ENCODE peak calls at places on chromosomes 11 and 22, in four cellular contexts. M, F, V and O are unnamed samples. For H3K9me1, the result is how much of the 10 kb centered on the place peaks cover.

GRCh38 chr11:13721760-13722159 is 53.3 kb downstream of the FAR1 start:
- DNase-seq in M (no peak), F (no peak), V (no peak), O (no peak)

GRCh38 chr11:4134844-4135243 is 40.2 kb downstream of the RRM1 start:
- DNase-seq in M (peak), F (no peak), V (peak), O (no peak)

GRCh38 chr22:37377927-37378326 is 49.4 kb downstream of the ELFN2 start:
- DNase-seq in M (no peak), F (no peak), V (no peak), O (peak)

GRCh38 chr11:850777-851762 is 8.4 kb downstream of the TSPAN4 start:
- DNase-seq in M (no peak), F (peak), V (no peak), O (no peak)

GRCh38 chr11:130477646-130478203 is 29.3 kb downstream of the ADAMTS15 start:
- DNase-seq in M (peak), F (no peak), V (no peak), O (no peak)

GRCh38 chr11:23406131-23406819 is 546.0 kb upstream of the CCDC179 start:
- DNase-seq in M (no peak), F (no peak), V (no peak), O (no peak)

GRCh38 chr11:2209370-2209801 is 37.8 kb upstream of the TH start:
- DNase-seq in M (no peak), F (peak), V (no peak), O (no peak)

GRCh38 chr11:9600651-9601040 is 27.2 kb downstream of the WEE1 start:
- DNase-seq in M (peak), F (no peak), V (no peak), O (peak)

GRCh38 chr11:44574620-44575287 is 9.3 kb downstream of the CD82 start:
- DNase-seq in M (peak), F (no peak), V (no peak), O (no peak)

GRCh38 chr22:41770715-41771452 is 29.6 kb upstream of the CCDC134 start:
- DNase-seq in M (no peak), F (no peak), V (no peak), O (no peak)

GRCh38 chr11:123371506-123372297 is 58.4 kb upstream of the GRAMD1B start:
- DNase-seq in M (no peak), F (no peak), V (no peak), O (no peak)

GRCh38 chr11:8754241-8754640 is 71.6 kb downstream of the RPL27A start:
- DNase-seq in M (no peak), F (no peak), V (no peak), O (no peak)

GRCh38 chr11:13028322-13028721 is 19.2 kb downstream of the RASSF10 start:
- DNase-seq in M (no peak), F (no peak), V (no peak), O (no peak)

GRCh38 chr22:41094036-41094435 is 1.6 kb downstream of the EP300 start:
- DNase-seq in M (peak), F (peak), V (peak), O (no peak)

GRCh38 chr22:44167501-44167900 is 13.2 kb upstream of the PARVG start:
- DNase-seq in M (no peak), F (no peak), V (no peak), O (no peak)

GRCh38 chr11:38448284-38448683 is 1850.2 kb upstream of the RAG2 start:
- DNase-seq in M (no peak), F (no peak), V (no peak), O (no peak)

GRCh38 chr11:65078151-65078550 is 5.7 kb downstream of the CDCA5 start:
- DNase-seq in M (peak), F (peak), V (peak), O (no peak)

GRCh38 chr11:20353829-20354434 is 9.6 kb upstream of the HTATIP2 start:
- DNase-seq in M (peak), F (peak), V (peak), O (no peak)

GRCh38 chr11:48237727-48238126 is 7.2 kb upstream of the OR4X2 start:
- DNase-seq in M (no peak), F (no peak), V (no peak), O (no peak)

GRCh38 chr11:18277560-18278271 is 11.7 kb downstream of the SAA1 start:
- DNase-seq in M (peak), F (no peak), V (no peak), O (no peak)

GRCh38 chr11:34972892-34973291 is 56.5 kb downstream of the PDHX start:
- DNase-seq in M (peak), F (no peak), V (no peak), O (no peak)

GRCh38 chr11:34976496-34976895 is 60.1 kb downstream of the PDHX start:
- DNase-seq in M (no peak), F (no peak), V (peak), O (no peak)

GRCh38 chr11:34975482-34975881 is 59.1 kb downstream of the PDHX start:
- DNase-seq in M (no peak), F (no peak), V (peak), O (no peak)

GRCh38 chr11:34977039-34977906 is 60.9 kb downstream of the PDHX start:
- DNase-seq in M (peak), F (no peak), V (peak), O (peak)

DNA sequence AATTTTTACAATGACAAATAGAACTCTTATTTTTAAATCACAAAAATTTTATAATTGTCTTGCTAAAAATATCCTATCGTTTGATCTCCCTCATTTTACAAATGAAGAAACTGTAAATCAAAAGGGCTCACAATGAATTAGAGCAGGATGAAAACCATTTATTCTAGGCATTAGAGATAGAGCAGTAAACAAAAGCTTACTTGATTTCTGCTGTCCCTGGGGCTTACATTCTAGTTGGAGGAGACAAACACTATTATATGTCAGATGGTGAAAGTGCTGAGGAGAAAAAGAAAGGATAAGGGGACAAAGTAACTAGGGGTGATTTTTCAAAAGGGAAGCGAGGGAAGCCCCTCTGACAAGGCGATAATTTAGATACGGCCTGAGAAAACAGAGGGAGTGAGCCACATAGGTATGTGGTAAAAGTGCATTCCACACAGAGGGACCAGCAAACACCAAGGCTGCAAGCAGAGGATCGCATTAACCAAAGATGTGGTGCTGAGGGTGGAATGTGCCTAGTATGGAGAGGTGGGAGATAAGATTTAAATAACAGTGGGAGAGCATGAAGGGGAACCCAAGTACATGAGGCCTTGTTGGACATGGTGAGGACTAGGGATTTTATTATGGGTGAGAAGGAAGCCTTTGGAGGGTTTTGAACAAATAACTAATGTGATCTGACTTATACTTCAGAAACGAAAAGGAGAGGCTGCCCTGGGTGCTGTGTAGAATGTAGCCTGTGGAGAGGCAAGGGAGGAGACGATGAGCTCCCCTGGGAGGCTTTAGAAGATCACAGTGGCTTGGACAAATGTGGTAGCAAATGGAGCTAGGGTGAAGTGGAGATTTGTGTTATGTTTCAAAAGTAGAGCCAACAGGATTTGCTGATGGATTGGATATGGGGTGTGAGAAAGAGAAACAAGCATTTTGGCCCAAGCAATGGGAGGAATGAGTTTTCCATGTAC is 62.1 kb downstream of the PDHX start:
- DNase-seq in M (no peak), F (no peak), V (no peak), O (no peak)
- H3K4me2 ChIP-seq in M (peak), F (no peak), V (peak), O (peak)

GRCh38 chr22:30273196-30273595 is 6.5 kb upstream of the OSM start:
- DNase-seq in M (no peak), F (no peak), V (no peak), O (no peak)

GRCh38 chr22:30276041-30276440 is 9.4 kb upstream of the OSM start:
- DNase-seq in M (no peak), F (no peak), V (no peak), O (no peak)

GRCh38 chr22:30275625-30276024 is 9.0 kb upstream of the OSM start:
- DNase-seq in M (no peak), F (no peak), V (no peak), O (no peak)

GRCh38 chr22:30272781-30273180 is 6.1 kb upstream of the OSM start:
- DNase-seq in M (no peak), F (no peak), V (no peak), O (no peak)

GRCh38 chr22:30274061-30274812 is 7.6 kb upstream of the OSM start:
- DNase-seq in M (no peak), F (no peak), V (no peak), O (no peak)
- H3K27ac ChIP-seq in M (no peak), F (no peak), V (no peak), O (no peak)

DNA sequence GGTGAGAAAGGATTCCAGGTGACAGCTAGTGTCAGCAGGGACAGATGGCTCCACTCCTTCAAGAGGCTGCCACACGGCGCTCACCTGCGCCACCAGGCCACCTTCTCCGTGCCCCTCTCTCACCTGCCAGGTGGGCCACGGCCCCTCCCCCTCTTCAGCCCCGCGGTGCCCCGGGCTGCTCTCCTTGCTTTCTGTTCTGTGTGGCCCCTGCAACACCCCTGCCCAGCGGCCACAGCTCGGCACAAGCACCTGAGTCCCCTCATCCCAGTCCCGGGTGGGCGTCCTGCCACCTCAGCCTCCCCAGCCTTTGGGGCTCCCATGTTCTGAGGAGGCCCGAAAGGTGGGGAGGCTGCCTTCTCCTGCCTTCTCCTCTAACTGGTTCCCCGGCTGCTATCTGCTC is 46.4 kb downstream of the APOL1 start:
- DNase-seq in M (no peak), F (no peak), V (no peak), O (no peak)
- H3K9me1 ChIP-seq in M (under half), F (under half), V (under half), O (under half)

DNA sequence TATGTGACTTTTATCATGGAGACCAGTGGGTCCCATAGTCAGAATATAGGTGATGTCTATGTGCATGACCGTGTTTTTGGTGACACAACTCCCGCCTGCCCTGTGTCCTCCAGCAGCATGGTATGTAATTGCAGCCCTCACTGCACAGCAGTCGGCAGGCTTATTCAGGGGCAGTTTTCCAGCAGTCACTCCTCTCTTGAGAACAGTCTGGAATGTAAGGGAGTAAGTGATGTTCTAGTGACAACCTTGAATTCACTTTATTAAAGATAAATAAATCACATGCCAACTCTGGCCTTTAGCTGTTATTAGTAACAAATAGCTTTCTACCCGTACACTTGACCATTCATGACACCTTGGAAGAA is 27.9 kb downstream of the ZNRF3 start:
- DNase-seq in M (no peak), F (no peak), V (no peak), O (no peak)
- H3K4me2 ChIP-seq in M (no peak), F (no peak), V (no peak), O (no peak)

DNA sequence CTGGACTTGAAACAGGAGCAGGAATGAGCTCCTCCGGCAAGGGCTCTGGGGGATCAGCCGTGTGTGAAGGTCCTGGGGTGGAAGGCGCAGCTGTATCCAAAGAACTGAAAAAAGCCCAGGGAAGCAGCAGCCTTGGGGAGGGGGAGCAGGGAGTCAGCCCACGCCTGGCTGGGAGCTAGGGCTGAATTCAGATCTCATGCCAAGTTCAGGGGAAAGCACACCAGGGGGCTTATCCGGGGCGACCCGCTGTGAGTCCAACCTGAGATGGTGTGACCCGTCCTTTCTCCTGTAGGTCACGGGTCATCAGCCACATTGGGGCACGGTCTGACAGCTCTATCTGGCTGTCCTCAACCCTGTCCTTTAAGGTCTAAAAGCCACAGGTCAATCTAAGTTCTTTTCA is 18.1 kb downstream of the TP53AIP1 start:
- DNase-seq in M (no peak), F (no peak), V (no peak), O (no peak)
- H3K27ac ChIP-seq in M (no peak), F (no peak), V (no peak), O (no peak)

GRCh38 chr11:67237574-67237973 is 28.7 kb upstream of the GRK2 start:
- DNase-seq in M (no peak), F (no peak), V (no peak), O (no peak)

GRCh38 chr11:67230406-67230805 is 35.9 kb upstream of the GRK2 start:
- DNase-seq in M (no peak), F (no peak), V (no peak), O (no peak)

GRCh38 chr11:67230886-67231285 is 35.4 kb upstream of the GRK2 start:
- DNase-seq in M (no peak), F (no peak), V (no peak), O (no peak)

GRCh38 chr11:67238894-67239794 is 27.1 kb upstream of the GRK2 start:
- DNase-seq in M (peak), F (no peak), V (peak), O (no peak)

GRCh38 chr11:67233584-67234190 is 32.6 kb upstream of the GRK2 start:
- DNase-seq in M (no peak), F (no peak), V (no peak), O (no peak)
- H3K9me1 ChIP-seq in M (under half), F (under half), V (under half), O (under half)

GRCh38 chr11:71441251-71441650 is 6.9 kb downstream of the DHCR7 start:
- DNase-seq in M (no peak), F (no peak), V (no peak), O (no peak)
- H3K4me2 ChIP-seq in M (no peak), F (no peak), V (no peak), O (no peak)